ENCODE peak calls at places on chromosome X, in ten cellular contexts. J is WTC11, Z is ovary, N is testis, S is HCT116, F is lower leg skin, B is keratinocyte, E is WERI-Rb-1, H is right lobe of liver, K is endodermal cell. R is an unnamed sample.

GRCh38 chrX:68934421-68934820 is 105.6 kb downstream of the EFNB1 start:
- DNase-seq in E (no peak), N (peak), Z (no peak), F (no peak), K (peak), H (no peak), B (no peak), J (no peak), S (no peak), R (no peak)

GRCh38 chrX:12975999-12976558 is 1.2 kb downstream of the TMSB4X start:
- DNase-seq in S (no peak), B (no peak), J (peak), Z (peak), E (peak), F (no peak), N (peak), K (peak), H (peak), R (peak)

GRCh38 chrX:150152036-150152435 is 211.1 kb upstream of the MAMLD1 start:
- DNase-seq in Z (no peak), S (no peak), K (no peak), B (no peak), E (no peak), J (no peak), H (no peak), F (no peak), N (no peak), R (no peak)

GRCh38 chrX:133897593-133898163 is 87.7 kb downstream of the GPC3 start:
- DNase-seq in H (no peak), K (no peak), J (no peak), S (no peak), B (no peak), Z (no peak), N (no peak), F (no peak), E (no peak), R (no peak)

GRCh38 chrX:2162695-2163094 is 338.1 kb downstream of the DHRSX start:
- DNase-seq in F (no peak), N (no peak), S (no peak), J (no peak), H (no peak), B (no peak), K (no peak), Z (no peak), E (no peak), R (no peak)

GRCh38 chrX:56813318-56813837 is 84.3 kb downstream of the NBDY start:
- DNase-seq in E (no peak), B (peak), J (no peak), H (no peak), S (no peak), F (peak), K (peak), Z (no peak), N (no peak), R (no peak)

GRCh38 chrX:119374736-119375135 is 24.4 kb upstream of the SLC25A43 start:
- DNase-seq in N (no peak), E (no peak), S (no peak), F (no peak), J (no peak), H (no peak), K (no peak), Z (no peak), B (peak), R (no peak)

GRCh38 chrX:7163146-7163677 is 15.3 kb upstream of the PUDP start:
- DNase-seq in H (no peak), K (no peak), J (no peak), Z (no peak), B (no peak), N (no peak), E (no peak), S (no peak), F (no peak), R (no peak)

GRCh38 chrX:134631404-134632346 is 26.6 kb downstream of the PLAC1 start:
- DNase-seq in E (peak), J (no peak), K (no peak), S (no peak), N (no peak), F (peak), H (no peak), Z (peak), B (no peak), R (no peak)

GRCh38 chrX:10722804-10723364 is 102.5 kb upstream of the MID1 start:
- DNase-seq in J (peak), B (peak), E (peak), S (peak), Z (peak), K (peak), N (peak), F (peak), H (no peak), R (no peak)

GRCh38 chrX:152072236-152072635 is 66.1 kb downstream of the MAGEA10 start:
- DNase-seq in Z (no peak), S (no peak), N (no peak), E (no peak), F (no peak), H (no peak), B (no peak), K (no peak), J (no peak), R (no peak)

GRCh38 chrX:14243823-14244222 is 214.1 kb upstream of the GEMIN8 start:
- DNase-seq in J (peak), K (peak), B (no peak), F (no peak), E (no peak), H (no peak), Z (no peak), N (peak), S (no peak), R (no peak)

GRCh38 chrX:83916525-83916924 is 55.6 kb downstream of the CYLC1 start:
- DNase-seq in F (no peak), H (no peak), B (no peak), Z (no peak), J (peak), S (no peak), E (peak), N (no peak), K (peak), R (no peak)

GRCh38 chrX:34873500-34874225 is 68.9 kb upstream of the FAM47B start:
- DNase-seq in B (no peak), N (no peak), J (no peak), S (no peak), K (no peak), H (no peak), F (no peak), Z (no peak), E (no peak), R (no peak)

GRCh38 chrX:17361620-17362019 is 13.4 kb upstream of the NHS start:
- DNase-seq in E (peak), B (no peak), J (peak), S (no peak), F (no peak), N (peak), K (peak), Z (peak), H (no peak), R (no peak)

GRCh38 chrX:38754102-38754790 is 47.0 kb upstream of the MID1IP1 start:
- DNase-seq in H (no peak), E (peak), S (peak), J (peak), N (peak), B (peak), F (peak), Z (peak), K (peak), R (no peak)

GRCh38 chrX:148609766-148610698 is 109.6 kb downstream of the AFF2 start:
- DNase-seq in E (peak), B (no peak), J (peak), H (no peak), S (no peak), N (no peak), K (peak), F (no peak), Z (no peak), R (no peak)

GRCh38 chrX:4382273-4382672 is 668.8 kb upstream of the PRKX start:
- DNase-seq in K (no peak), H (no peak), F (no peak), N (no peak), Z (no peak), B (no peak), S (no peak), E (no peak), J (no peak), R (no peak)

GRCh38 chrX:35798042-35798441 is at the start of gene MAGEB16:
- DNase-seq in K (no peak), F (no peak), E (no peak), N (no peak), Z (no peak), B (no peak), H (no peak), S (no peak), J (no peak), R (no peak)

GRCh38 chrX:138791551-138791950 is 80.0 kb upstream of the FGF13 start:
- DNase-seq in Z (no peak), S (no peak), E (no peak), F (no peak), H (no peak), N (no peak), K (no peak), J (no peak), B (no peak), R (no peak)

GRCh38 chrX:15888062-15888461 is 33.4 kb upstream of the AP1S2 start:
- DNase-seq in F (no peak), S (no peak), E (no peak), Z (no peak), B (no peak), H (no peak), K (peak), N (no peak), J (no peak), R (no peak)

GRCh38 chrX:132876933-132877332 is 81.5 kb downstream of the HS6ST2 start:
- DNase-seq in H (no peak), K (no peak), E (no peak), B (no peak), F (no peak), S (no peak), J (no peak), N (no peak), Z (no peak), R (no peak)

GRCh38 chrX:641671-642435 is 11.3 kb downstream of the SHOX start:
- DNase-seq in F (no peak), H (no peak), J (no peak), S (no peak), E (no peak), K (peak), N (no peak), B (no peak), Z (no peak), R (no peak)

GRCh38 chrX:77698242-77698641 is 87.8 kb downstream of the ATRX start:
- DNase-seq in K (no peak), N (no peak), Z (no peak), J (no peak), H (no peak), B (no peak), F (no peak), S (no peak), E (no peak), R (no peak)

GRCh38 chrX:150775569-150776350 is 82.6 kb downstream of the MTMR1 start:
- DNase-seq in F (no peak), B (no peak), S (no peak), H (no peak), N (no peak), K (peak), J (no peak), Z (no peak), E (no peak), R (no peak)

GRCh38 chrX:38018734-38019410 is 12.5 kb downstream of the SYTL5 start:
- DNase-seq in J (no peak), H (no peak), E (no peak), B (no peak), F (no peak), S (no peak), N (peak), K (no peak), Z (no peak), R (no peak)

GRCh38 chrX:151359931-151360871 is 36.8 kb upstream of the VMA21 start:
- DNase-seq in J (peak), S (no peak), E (peak), F (no peak), H (no peak), K (peak), B (no peak), N (peak), Z (peak), R (peak)

GRCh38 chrX:150192846-150193245 is 170.3 kb upstream of the MAMLD1 start:
- DNase-seq in N (no peak), S (no peak), J (no peak), E (no peak), H (no peak), F (no peak), Z (no peak), B (no peak), K (no peak), R (no peak)

GRCh38 chrX:72478351-72478750 is 94.3 kb downstream of the HDAC8 start:
- DNase-seq in E (no peak), J (no peak), N (no peak), B (no peak), S (no peak), K (no peak), Z (no peak), F (no peak), H (peak), R (no peak)

GRCh38 chrX:1493877-1494510 is 41.3 kb upstream of the ASMTL start:
- DNase-seq in Z (no peak), J (no peak), E (no peak), B (no peak), F (no peak), N (no peak), S (no peak), K (peak), H (peak), R (no peak)

GRCh38 chrX:140447150-140447549 is 57.7 kb downstream of the SOX3 start:
- DNase-seq in J (no peak), N (no peak), F (no peak), S (no peak), E (no peak), H (no peak), Z (no peak), K (no peak), B (no peak), R (no peak)

GRCh38 chrX:66045894-66046293 is 6.0 kb upstream of the VSIG4 start:
- DNase-seq in E (no peak), B (no peak), J (no peak), N (no peak), F (no peak), H (no peak), K (no peak), S (no peak), Z (no peak), R (no peak)

GRCh38 chrX:66050140-66050569 is 10.3 kb upstream of the VSIG4 start:
- DNase-seq in F (no peak), J (no peak), S (no peak), N (no peak), K (no peak), H (no peak), E (no peak), B (no peak), Z (no peak), R (no peak)

GRCh38 chrX:66046612-66047235 is 6.8 kb upstream of the VSIG4 start:
- DNase-seq in N (no peak), Z (no peak), J (no peak), S (no peak), E (no peak), F (no peak), H (no peak), K (no peak), B (no peak), R (no peak)

GRCh38 chrX:66051989-66052388 is 12.1 kb upstream of the VSIG4 start:
- DNase-seq in E (no peak), B (no peak), J (no peak), S (no peak), F (no peak), Z (no peak), H (no peak), N (peak), K (no peak), R (no peak)

DNA sequence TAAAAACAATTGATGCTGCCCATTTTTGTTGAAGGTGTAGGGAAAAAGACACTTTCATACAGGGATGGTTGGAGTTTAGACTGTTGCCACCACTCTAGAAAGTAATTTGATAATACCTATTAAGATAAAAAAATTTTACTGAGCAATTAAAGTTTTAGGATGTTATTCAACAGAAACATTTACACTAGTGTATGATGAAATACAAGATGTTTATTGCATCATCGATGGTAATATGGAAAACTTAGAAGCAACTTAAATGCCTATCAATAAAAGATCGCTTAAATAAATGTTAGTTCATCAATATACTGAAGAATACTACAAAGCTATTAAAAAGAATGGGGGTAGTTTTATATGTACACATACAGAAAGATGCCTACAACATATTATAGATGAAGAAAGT is 9.2 kb upstream of the VSIG4 start:
- DNase-seq in E (no peak), B (no peak), K (no peak), S (no peak), F (no peak), N (no peak), H (no peak), Z (no peak), J (no peak), R (no peak)
- TF ChIP-seq CTCF in E (no peak), B (no peak), K (no peak), S (no peak), F (no peak), N (no peak), H (no peak), Z (no peak), J (no peak), R (no peak)

DNA sequence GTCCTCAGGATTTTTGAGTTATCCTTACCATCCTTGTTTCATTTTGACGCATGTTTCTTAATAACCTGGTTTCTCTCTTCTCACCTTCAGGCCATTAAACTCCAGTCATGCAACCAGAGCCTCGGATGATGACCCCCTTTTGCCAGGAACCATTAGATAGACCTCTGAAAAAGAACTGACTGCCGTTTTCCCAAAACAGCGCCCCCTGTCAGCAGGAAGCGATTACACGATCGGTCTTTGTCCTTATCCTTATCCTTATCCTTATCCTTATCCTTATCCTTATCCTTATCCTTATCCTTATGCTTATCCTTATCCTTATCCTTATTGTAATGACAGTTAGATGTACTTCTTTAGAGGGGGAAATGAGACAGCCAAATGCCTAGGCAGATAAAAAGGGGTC is 148.4 kb upstream of the ITM2A start:
- DNase-seq in Z (no peak), S (no peak), F (no peak), K (no peak), H (no peak), E (no peak), J (peak), B (no peak), N (no peak), R (no peak)
- TF ChIP-seq CTCF in Z (no peak), S (no peak), F (no peak), K (peak), H (no peak), E (no peak), J (no peak), B (no peak), N (no peak), R (no peak)

GRCh38 chrX:74383611-74384010 is 37.7 kb upstream of the SLC16A2 start:
- DNase-seq in S (peak), J (peak), F (no peak), H (no peak), E (peak), B (no peak), Z (peak), N (peak), K (peak), R (no peak)
- TF ChIP-seq CTCF in S (peak), J (no peak), F (no peak), H (peak), E (peak), B (peak), Z (no peak), N (no peak), K (peak), R (peak)

GRCh38 chrX:117957128-117957527 is 159.5 kb downstream of the KLHL13 start:
- DNase-seq in J (no peak), F (no peak), K (no peak), H (no peak), N (no peak), Z (no peak), B (no peak), S (no peak), E (no peak), R (no peak)

DNA sequence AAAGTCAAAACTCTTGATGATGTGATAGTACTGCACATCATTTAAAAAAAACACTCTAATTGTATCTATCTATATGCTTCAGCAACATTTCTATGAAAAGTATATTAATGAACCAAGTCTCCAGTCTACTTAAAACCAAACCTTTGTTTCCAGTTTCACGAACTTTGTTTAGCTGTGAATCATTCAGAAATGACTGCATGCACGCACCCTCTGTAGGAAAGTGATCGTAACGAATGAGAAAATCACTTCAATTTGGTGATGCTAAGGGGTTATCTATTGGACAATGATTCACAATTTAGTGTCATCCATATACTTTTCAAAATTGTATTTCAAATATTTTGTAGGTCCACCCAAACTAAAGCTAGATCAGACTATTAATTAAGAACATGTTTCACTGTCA is 157.6 kb downstream of the KLHL13 start:
- DNase-seq in K (no peak), N (no peak), B (no peak), H (no peak), F (no peak), E (no peak), J (no peak), S (no peak), Z (no peak), R (no peak)
- TF ChIP-seq CTCF in K (no peak), N (no peak), B (no peak), H (no peak), F (no peak), E (no peak), J (no peak), S (no peak), Z (no peak), R (no peak)